ENCODE peak calls at places on chromosome 15, in four cellular contexts. R is COLO829, M is HEK293T, Q is COR-L47. F is an unnamed sample.

GRCh38 chr15:59779110-59779509 is 90.0 kb upstream of the BNIP2 start:
- DNase-seq in M (no peak), R (no peak), Q (no peak), F (no peak)

GRCh38 chr15:43868412-43868811 is 41.6 kb downstream of the WDR76 start:
- DNase-seq in R (peak; percentile 61), M (no peak), Q (no peak), F (no peak)

GRCh38 chr15:40684381-40684780 is 10.6 kb upstream of the RAD51 start:
- DNase-seq in R (no peak), Q (no peak), M (no peak), F (no peak)

GRCh38 chr15:93235926-93236781 is 147.1 kb upstream of the RGMA start:
- DNase-seq in R (peak; percentile 13), M (no peak), Q (no peak), F (no peak)

GRCh38 chr15:77808077-77808476 is 175.4 kb upstream of the LINGO1 start:
- DNase-seq in Q (no peak), R (no peak), M (no peak), F (no peak)

GRCh38 chr15:92902723-92903587 is 2.8 kb downstream of the CHD2 start:
- DNase-seq in M (no peak), R (no peak), Q (no peak), F (no peak)

GRCh38 chr15:49041406-49041805 is 4.8 kb downstream of the SECISBP2L start:
- DNase-seq in M (no peak), Q (no peak), R (no peak), F (no peak)

GRCh38 chr15:66673410-66674322 is 28.4 kb upstream of the SMAD6 start:
- DNase-seq in R (no peak), Q (no peak), M (peak; percentile 79), F (peak; percentile 32)

GRCh38 chr15:86650084-86650483 is 570.4 kb downstream of the AGBL1 start:
- DNase-seq in M (no peak), R (peak; percentile 21), Q (no peak), F (no peak)

GRCh38 chr15:62472616-62473299 is 307.7 kb upstream of the C2CD4B start:
- DNase-seq in M (peak; percentile 9), R (no peak), Q (no peak), F (peak; percentile 19)

GRCh38 chr15:86021281-86022264 is 58.1 kb upstream of the AGBL1 start:
- DNase-seq in R (peak; percentile 68), M (no peak), Q (no peak), F (no peak)

GRCh38 chr15:70956196-70956595 is 63.6 kb downstream of the LRRC49 start:
- DNase-seq in M (no peak), R (peak; percentile 5), Q (no peak), F (no peak)

GRCh38 chr15:70777156-70777926 is 14.0 kb upstream of the UACA start:
- DNase-seq in R (no peak), Q (no peak), M (no peak), F (no peak)

GRCh38 chr15:66730168-66731014 is 28.4 kb downstream of the SMAD6 start:
- DNase-seq in Q (no peak), R (no peak), M (no peak), F (no peak)

GRCh38 chr15:82843561-82843960 is 34.1 kb downstream of the WHAMM start:
- DNase-seq in Q (no peak), R (no peak), M (no peak), F (no peak)

GRCh38 chr15:34610388-34610787 is 26.9 kb upstream of the GOLGA8B start:
- DNase-seq in M (peak; percentile 4), Q (no peak), R (no peak), F (no peak)

GRCh38 chr15:81118361-81118760 is 15.7 kb upstream of the CFAP161 start:
- DNase-seq in M (no peak), Q (no peak), R (no peak), F (no peak)

GRCh38 chr15:41332788-41333527 is at the start of gene NUSAP1:
- DNase-seq in Q (no peak), R (no peak), M (peak; percentile 30), F (no peak)

GRCh38 chr15:26866298-26867198 is at the start of gene GABRA5:
- DNase-seq in R (no peak), Q (peak; percentile 66), M (no peak), F (peak; percentile 68)

GRCh38 chr15:72516734-72517133 is 42.6 kb downstream of the ARIH1 start:
- DNase-seq in M (no peak), Q (no peak), R (no peak), F (no peak)

GRCh38 chr15:67724679-67725365 is 100.5 kb upstream of the SKOR1 start:
- DNase-seq in Q (no peak), R (no peak), M (no peak), F (no peak)

GRCh38 chr15:58549780-58550064 is 117.9 kb downstream of the LIPC start:
- DNase-seq in Q (no peak), M (no peak), R (no peak), F (no peak)

GRCh38 chr15:56491110-56491722 is 26.3 kb upstream of the MNS1 start:
- DNase-seq in R (peak; percentile 55), M (peak; percentile 58), Q (peak; percentile 69), F (peak; percentile 72)

GRCh38 chr15:65096481-65097385 is 18.3 kb downstream of the UBAP1L start:
- DNase-seq in R (no peak), Q (no peak), M (no peak), F (no peak)

GRCh38 chr15:40743921-40744809 is 10.9 kb downstream of the RMDN3 start:
- DNase-seq in R (no peak), Q (no peak), M (no peak), F (no peak)

GRCh38 chr15:101844916-101845315 is 32.9 kb downstream of the OR4F15 start:
- DNase-seq in R (peak; percentile 89), M (no peak), Q (no peak), F (no peak)

GRCh38 chr15:29969587-29970401 is 113.0 kb upstream of the GOLGA8J start:
- DNase-seq in Q (no peak), R (no peak), M (no peak), F (no peak)

GRCh38 chr15:77418341-77419049 is 1.4 kb downstream of the PEAK1 start:
- DNase-seq in Q (no peak), M (no peak), R (no peak), F (no peak)

GRCh38 chr15:67010898-67011619 is 54.3 kb upstream of the SMAD3 start:
- DNase-seq in M (no peak), Q (no peak), R (no peak), F (no peak)

GRCh38 chr15:73678498-73678897 is 5.7 kb upstream of the CD276 start:
- DNase-seq in M (no peak), R (no peak), Q (no peak), F (no peak)

F was measured in endothelial cell.